ENCODE peak calls at places on chromosomes 11 and 22, in five cellular contexts. U is HTR-8/SVneo, D is left ventricle myocardium superior, P is right cardiac atrium, Y is lung. G is an unnamed sample.

GRCh38 chr11:69041516-69041915 is 7.2 kb upstream of the TPCN2 start:
- DNase-seq in D (no peak), P (peak), U (no peak), Y (no peak), G (no peak)

GRCh38 chr22:40128989-40129388 is 48.7 kb upstream of the TNRC6B start:
- DNase-seq in D (no peak), P (no peak), Y (no peak), U (no peak), G (no peak)

GRCh38 chr11:34364102-34364501 is 6.3 kb upstream of the ABTB2 start:
- DNase-seq in D (no peak), P (no peak), Y (no peak), U (no peak), G (no peak)

GRCh38 chr22:31790240-31790639 is 36.4 kb downstream of the DEPDC5 start:
- DNase-seq in Y (no peak), D (no peak), U (no peak), P (no peak), G (no peak)

GRCh38 chr11:64742940-64743590 is 877 bp downstream of the RASGRP2 start:
- DNase-seq in Y (peak), P (peak), U (peak), D (peak), G (peak)

GRCh38 chr11:128521697-128522062 is 65.7 kb downstream of the ETS1 start:
- DNase-seq in Y (peak), P (peak), D (peak), U (no peak), G (no peak)

GRCh38 chr11:70916321-70916720 is 336.1 kb downstream of the SHANK2 start:
- DNase-seq in D (no peak), P (no peak), U (no peak), Y (no peak), G (no peak)

GRCh38 chr11:113192121-113192925 is 122.1 kb upstream of the TTC12 start:
- DNase-seq in D (no peak), U (no peak), P (no peak), Y (no peak), G (no peak)

GRCh38 chr22:19984851-19985811 is 31.5 kb downstream of the ARVCF start:
- DNase-seq in Y (no peak), U (no peak), D (peak), P (peak), G (no peak)

GRCh38 chr11:62705401-62705800 is 1.8 kb downstream of the BSCL2 start:
- DNase-seq in Y (no peak), D (no peak), U (no peak), P (peak), G (no peak)

GRCh38 chr22:22076937-22077703 is 94.5 kb upstream of the TOP3B start:
- DNase-seq in U (no peak), P (no peak), D (no peak), Y (no peak), G (no peak)

GRCh38 chr22:46845281-46846153 is 83.1 kb downstream of the TBC1D22A start:
- DNase-seq in P (peak), D (no peak), Y (no peak), U (no peak), G (no peak)

GRCh38 chr11:27358306-27358705 is 4.7 kb downstream of the CCDC34 start:
- DNase-seq in P (no peak), Y (no peak), D (no peak), U (no peak), G (no peak)

GRCh38 chr11:14244926-14245325 is 114.1 kb downstream of the RRAS2 start:
- DNase-seq in D (no peak), U (no peak), Y (no peak), P (no peak), G (no peak)